ENCODE peak calls at places on chromosomes 4 and X, in ten cellular contexts. D is HFF-Myc; G is heart left ventricle; N is suprapubic skin; T is naive thymus-derived CD4-positive, alpha-beta T cell; U is fibroblast of mammary gland; M is neuronal stem cell; I is lung; H is epithelial cell of esophagus; F is IMR-90. S is an unnamed sample.

GRCh38 chr4:52716364-52717151 is 34.7 kb downstream of the ERVMER34-1 start:
- DNase-seq in M (no peak), F (no peak), G (no peak), T (no peak), U (no peak), H (no peak), I (no peak), N (no peak), D (no peak), S (no peak)

GRCh38 chr4:146638801-146639351 is at the start of gene POU4F2:
- DNase-seq in F (no peak), M (no peak), N (no peak), H (peak), U (peak), T (no peak), I (no peak), D (no peak), G (no peak), S (no peak)

GRCh38 chr4:114043116-114043515 is 63.7 kb upstream of the ARSJ start:
- DNase-seq in D (no peak), H (peak), T (no peak), M (no peak), F (peak), N (no peak), I (no peak), U (no peak), G (no peak), S (no peak)

GRCh38 chr4:37008199-37008598 is 236.3 kb upstream of the NWD2 start:
- DNase-seq in U (no peak), F (no peak), H (peak), N (no peak), D (no peak), G (no peak), T (no peak), I (no peak), M (no peak), S (peak)

GRCh38 chr4:47570816-47571215 is 85.7 kb downstream of the ATP10D start:
- DNase-seq in H (no peak), T (no peak), N (no peak), M (no peak), G (no peak), D (no peak), U (no peak), F (no peak), I (no peak), S (no peak)

GRCh38 chrX:47828984-47829383 is 7.7 kb upstream of the ZNF81 start:
- DNase-seq in U (peak), N (no peak), F (no peak), D (no peak), G (no peak), H (no peak), I (no peak), M (no peak), T (no peak), S (no peak)

GRCh38 chrX:119573840-119574393 is 446 bp upstream of the UBE2A start:
- DNase-seq in H (peak), M (no peak), D (no peak), I (peak), T (no peak), G (peak), N (peak), U (peak), F (peak), S (no peak)

GRCh38 chr4:70577220-70577927 is 14.7 kb upstream of the AMBN start:
- DNase-seq in N (no peak), T (no peak), I (no peak), U (no peak), M (no peak), H (peak), F (no peak), D (no peak), G (no peak), S (no peak)

GRCh38 chrX:110836982-110837381 is 41.4 kb upstream of the CHRDL1 start:
- DNase-seq in D (no peak), T (no peak), U (no peak), F (no peak), I (no peak), H (no peak), G (no peak), M (no peak), N (no peak), S (no peak)

GRCh38 chrX:54271661-54272060 is 86.2 kb downstream of the WNK3 start:
- DNase-seq in N (no peak), D (no peak), M (no peak), H (no peak), G (no peak), T (no peak), I (no peak), F (no peak), U (no peak), S (no peak)

GRCh38 chrX:154398668-154399526 is 720 bp downstream of the RPL10 start:
- DNase-seq in M (no peak), F (peak), H (peak), T (peak), N (peak), D (no peak), U (peak), I (peak), G (peak), S (no peak)

GRCh38 chrX:135520022-135520552 is 373 bp upstream of the INTS6L start:
- DNase-seq in G (no peak), I (no peak), D (no peak), M (no peak), N (no peak), T (no peak), F (peak), U (peak), H (peak), S (peak)

GRCh38 chrX:56733459-56734046 is 4.5 kb downstream of the NBDY start:
- DNase-seq in M (no peak), H (peak), D (no peak), I (peak), T (peak), F (peak), N (no peak), U (peak), G (peak), S (no peak)

GRCh38 chr4:184503869-184504300 is 29.5 kb upstream of the IRF2 start:
- DNase-seq in M (no peak), G (no peak), I (no peak), F (peak), D (peak), T (peak), H (peak), N (no peak), U (peak), S (no peak)

GRCh38 chr4:100108869-100109268 is 81.4 kb downstream of the DDIT4L start:
- DNase-seq in H (no peak), M (no peak), G (no peak), N (no peak), D (no peak), T (no peak), I (no peak), F (no peak), U (no peak), S (no peak)

GRCh38 chrX:133606990-133607389 is 191.7 kb upstream of the GPC4 start:
- DNase-seq in U (no peak), G (no peak), F (no peak), N (no peak), D (no peak), M (no peak), T (no peak), H (no peak), I (no peak), S (no peak)

GRCh38 chr4:169492436-169493163 is 119.8 kb downstream of the NEK1 start:
- DNase-seq in M (peak), H (peak), D (peak), T (no peak), G (no peak), F (peak), I (no peak), U (peak), N (no peak), S (peak)

GRCh38 chrX:139931646-139932076 is 1.2 kb downstream of the ATP11C start:
- DNase-seq in G (no peak), F (no peak), M (no peak), N (no peak), I (no peak), T (no peak), D (no peak), U (no peak), H (no peak), S (no peak)

GRCh38 chrX:122218666-122219065 is 965.4 kb upstream of the GRIA3 start:
- DNase-seq in T (no peak), I (no peak), D (no peak), G (no peak), U (no peak), M (no peak), H (peak), N (no peak), F (no peak), S (no peak)

GRCh38 chrX:73581002-73581628 is 18.1 kb downstream of the CHIC1 start:
- DNase-seq in T (no peak), G (no peak), D (no peak), M (no peak), N (no peak), H (no peak), I (no peak), F (no peak), U (no peak), S (no peak)

GRCh38 chrX:111100191-111100590 is 4.2 kb downstream of the PAK3 start:
- DNase-seq in U (peak), H (peak), N (no peak), D (peak), I (no peak), M (peak), G (no peak), F (peak), T (no peak), S (no peak)

GRCh38 chr4:26490111-26490979 is at the start of gene CCKAR:
- DNase-seq in F (no peak), M (no peak), H (no peak), G (no peak), D (no peak), I (no peak), U (no peak), T (no peak), N (no peak), S (no peak)

GRCh38 chr4:57303012-57303751 is 193.0 kb upstream of the IGFBP7 start:
- DNase-seq in I (no peak), H (no peak), T (no peak), F (no peak), U (peak), D (no peak), M (no peak), N (no peak), G (peak), S (no peak)

GRCh38 chr4:55397024-55397520 is 1.3 kb downstream of the TMEM165 start:
- DNase-seq in I (no peak), F (no peak), T (no peak), D (no peak), H (peak), N (no peak), M (no peak), G (no peak), U (peak), S (no peak)

GRCh38 chr4:84221704-84222103 is 277.4 kb downstream of the NKX6-1 start:
- DNase-seq in G (no peak), I (no peak), T (no peak), H (no peak), U (no peak), M (no peak), F (no peak), N (no peak), D (no peak), S (no peak)

GRCh38 chr4:51858605-51859211 is 15.8 kb downstream of the DCUN1D4 start:
- DNase-seq in N (no peak), F (peak), D (no peak), T (no peak), U (peak), I (no peak), M (no peak), G (no peak), H (no peak), S (no peak)

GRCh38 chr4:97770222-97770621 is 373.1 kb downstream of the STPG2 start:
- DNase-seq in I (no peak), M (no peak), G (no peak), H (no peak), N (no peak), F (no peak), D (no peak), T (no peak), U (no peak), S (no peak)

GRCh38 chrX:10819973-10820372 is 199.6 kb upstream of the MID1 start:
- DNase-seq in M (no peak), I (no peak), F (no peak), G (no peak), N (no peak), D (no peak), T (no peak), H (no peak), U (no peak), S (no peak)

GRCh38 chrX:101303790-101304189 is 12.7 kb upstream of the TAF7L start:
- DNase-seq in T (no peak), D (no peak), N (no peak), M (no peak), F (no peak), G (no peak), U (no peak), I (no peak), H (no peak), S (no peak)

GRCh38 chrX:81729269-81729777 is 527.4 kb downstream of the SH3BGRL start:
- DNase-seq in H (no peak), G (no peak), U (no peak), T (no peak), N (no peak), F (no peak), M (no peak), I (no peak), D (no peak), S (no peak)

GRCh38 chr4:101411926-101412325 is 64.6 kb upstream of the PPP3CA start:
- DNase-seq in T (no peak), I (no peak), F (no peak), N (no peak), H (peak), U (no peak), D (no peak), G (no peak), M (no peak), S (no peak)

GRCh38 chrX:123425904-123426303 is 241.8 kb downstream of the GRIA3 start:
- DNase-seq in I (peak), G (no peak), N (no peak), T (no peak), F (no peak), M (no peak), H (peak), U (peak), D (no peak), S (peak)

GRCh38 chr4:24915121-24915922 is 2.5 kb upstream of the CCDC149 start:
- DNase-seq in I (no peak), H (peak), N (no peak), D (no peak), G (no peak), U (no peak), M (no peak), T (no peak), F (no peak), S (no peak)

GRCh38 chr4:70815370-70815769 is 24.3 kb downstream of the GRSF1 start:
- DNase-seq in I (no peak), D (no peak), M (no peak), N (no peak), U (no peak), F (no peak), T (no peak), H (no peak), G (no peak), S (no peak)

DNA sequence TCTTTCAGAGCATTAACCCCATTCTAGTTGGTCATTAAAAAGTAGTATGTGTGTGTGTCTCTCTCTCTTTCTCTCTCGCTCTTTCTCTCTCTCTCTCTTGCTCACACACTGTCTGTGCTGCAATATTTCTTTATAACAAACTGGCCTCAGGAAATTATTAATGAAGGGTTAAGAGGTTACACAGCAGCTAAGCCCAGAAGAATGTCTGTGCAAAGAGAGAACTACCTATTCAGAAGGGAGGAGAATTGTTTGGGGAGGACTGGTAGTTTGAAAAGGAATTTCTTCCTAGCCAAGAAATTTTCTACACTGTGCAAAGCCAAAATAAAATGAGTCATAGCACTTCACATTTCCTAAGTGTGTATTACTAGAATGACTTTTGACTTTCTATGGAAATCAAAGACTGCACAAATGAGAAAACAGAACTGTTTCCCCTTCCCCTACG is 22.2 kb downstream of the PDGFC start:
- DNase-seq in H (peak), N (no peak), T (no peak), F (peak), I (no peak), D (no peak), M (no peak), U (peak), G (no peak), S (peak)
- H3K4me3 ChIP-seq in H (no peak), N (no peak), T (no peak), F (no peak), I (no peak), D (no peak), M (no peak), U (no peak), G (no peak), S (no peak)

GRCh38 chr4:110637408-110638131 is 14.7 kb upstream of the PITX2 start:
- DNase-seq in G (no peak), F (no peak), D (no peak), U (no peak), H (no peak), M (peak), T (no peak), N (no peak), I (no peak), S (no peak)
- H3K4me3 ChIP-seq in G (peak), F (peak), D (peak), U (peak), H (no peak), M (peak), T (no peak), N (peak), I (no peak), S (peak)

DNA sequence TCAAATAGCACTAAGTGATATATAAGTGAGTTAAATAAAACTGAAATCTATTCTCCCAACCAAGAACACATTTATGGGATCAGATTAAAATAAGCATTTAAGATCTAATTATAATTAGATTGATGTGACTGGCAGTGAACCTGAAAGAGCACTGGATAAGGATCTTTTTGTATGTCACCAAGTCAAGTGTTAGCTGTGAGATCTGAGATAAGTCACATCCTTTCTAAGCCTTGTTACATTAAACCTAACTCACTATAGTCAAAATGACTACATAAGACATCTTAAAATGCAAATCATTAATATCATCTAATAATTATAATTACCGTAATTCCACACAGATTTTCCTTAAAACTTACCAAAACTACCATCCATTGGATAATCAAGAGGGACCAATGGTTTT is 1.6 kb downstream of the CCNA2 start:
- DNase-seq in D (no peak), H (no peak), F (no peak), T (no peak), M (no peak), G (no peak), U (no peak), N (no peak), I (no peak), S (no peak)
- H3K4me3 ChIP-seq in D (peak), H (peak), F (peak), T (no peak), M (no peak), G (no peak), U (peak), N (no peak), I (no peak), S (peak)

GRCh38 chr4:175176710-175177109 is 258.6 kb downstream of the ADAM29 start:
- DNase-seq in U (no peak), N (no peak), D (no peak), G (no peak), M (no peak), F (no peak), T (no peak), I (no peak), H (no peak), S (no peak)
- H3K4me3 ChIP-seq in U (no peak), N (no peak), D (no peak), G (no peak), M (no peak), F (no peak), T (no peak), I (no peak), H (no peak), S (no peak)

DNA sequence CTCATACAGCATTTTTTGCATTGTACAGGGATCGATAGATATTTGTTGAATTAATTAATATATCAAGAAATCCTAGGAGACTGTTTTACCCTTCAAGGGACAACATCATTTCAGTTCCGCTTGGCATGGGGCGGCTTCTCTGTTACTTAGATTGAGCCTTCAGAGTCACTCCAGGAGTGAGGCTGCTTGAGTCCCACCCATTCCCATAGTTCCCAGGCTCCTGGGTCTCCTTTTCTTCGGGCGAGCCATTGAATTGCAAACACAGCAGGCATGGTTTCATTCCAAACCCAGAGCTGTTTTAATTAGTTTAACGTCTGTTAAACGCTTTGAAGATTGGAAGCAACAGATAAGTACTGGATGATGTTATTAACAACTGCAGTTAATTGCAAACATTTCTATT is 590 bp upstream of the EDA start:
- DNase-seq in H (no peak), T (no peak), N (no peak), D (no peak), M (no peak), F (no peak), G (no peak), I (no peak), U (no peak), S (no peak)
- H3K4me3 ChIP-seq in H (no peak), T (no peak), N (peak), D (no peak), M (no peak), F (no peak), G (peak), I (no peak), U (peak), S (peak)

GRCh38 chr4:185921583-185922555 is 109.9 kb upstream of the SORBS2 start:
- DNase-seq in F (no peak), G (no peak), M (no peak), H (no peak), N (no peak), I (no peak), T (no peak), U (no peak), D (no peak), S (no peak)
- H3K4me3 ChIP-seq in F (no peak), G (peak), M (no peak), H (no peak), N (no peak), I (no peak), T (no peak), U (no peak), D (no peak), S (no peak)

GRCh38 chr4:6245246-6246169 is 24.1 kb upstream of the WFS1 start:
- DNase-seq in T (no peak), N (no peak), F (no peak), U (no peak), D (no peak), I (no peak), H (no peak), M (no peak), G (no peak), S (no peak)
- H3K4me3 ChIP-seq in T (no peak), N (peak), F (peak), U (no peak), D (no peak), I (no peak), H (no peak), M (peak), G (peak), S (peak)

GRCh38 chrX:45850197-45850774 is 649.6 kb upstream of the DIPK2B start:
- DNase-seq in U (no peak), T (peak), I (no peak), N (no peak), D (no peak), G (no peak), H (peak), F (no peak), M (no peak), S (no peak)

GRCh38 chrX:45847966-45848365 is 647.3 kb upstream of the DIPK2B start:
- DNase-seq in N (no peak), D (no peak), U (no peak), T (no peak), M (no peak), F (no peak), H (no peak), G (no peak), I (no peak), S (no peak)

GRCh38 chrX:45851434-45851991 is 650.8 kb upstream of the DIPK2B start:
- DNase-seq in D (no peak), F (no peak), H (peak), U (no peak), M (no peak), N (no peak), G (no peak), T (peak), I (no peak), S (no peak)

GRCh38 chrX:45850775-45851433 is 650.2 kb upstream of the DIPK2B start:
- DNase-seq in G (peak), U (peak), D (no peak), F (peak), M (no peak), T (no peak), H (peak), I (no peak), N (no peak), S (no peak)

GRCh38 chrX:45849261-45849660 is 648.6 kb upstream of the DIPK2B start:
- DNase-seq in M (no peak), U (peak), T (no peak), H (peak), I (no peak), D (peak), N (no peak), G (no peak), F (peak), S (peak)
- H3K4me3 ChIP-seq in M (peak), U (peak), T (peak), H (peak), I (no peak), D (peak), N (peak), G (no peak), F (peak), S (peak)

GRCh38 chrX:12979630-12980015 is 4.7 kb downstream of the TMSB4X start:
- DNase-seq in M (no peak), F (peak), D (no peak), N (no peak), H (no peak), U (peak), T (no peak), I (no peak), G (no peak), S (no peak)
- H3K4me3 ChIP-seq in M (no peak), F (no peak), D (no peak), N (no peak), H (no peak), U (no peak), T (peak), I (no peak), G (no peak), S (no peak)

S was measured in skeletal muscle cell.